ENCODE peak calls at places on chromosomes 11 and 22, in five cellular contexts. B is cardiac muscle cell, X is NCI-H1092, Y is uterus, M is GM23338. E is an unnamed sample.

GRCh38 chr22:27051407-27051806 is 394.0 kb downstream of the MIAT start:
- DNase-seq in B (no peak), X (no peak), Y (no peak), M (no peak), E (no peak)

GRCh38 chr22:44604455-44604854 is 97.5 kb upstream of the PRR5 start:
- DNase-seq in B (no peak), X (no peak), Y (no peak), M (no peak), E (no peak)

GRCh38 chr11:97909544-97910394 is 1111.0 kb upstream of the CNTN5 start:
- DNase-seq in B (peak), X (no peak), Y (no peak), M (no peak), E (no peak)

GRCh38 chr11:11708256-11708655 is 86.5 kb upstream of the GALNT18 start:
- DNase-seq in B (no peak), X (no peak), Y (no peak), M (no peak), E (no peak)

GRCh38 chr22:39456262-39457046 is at the start of gene MGAT3:
- DNase-seq in B (no peak), X (no peak), Y (no peak), M (no peak), E (no peak)

GRCh38 chr11:105553015-105553414 is 56.9 kb upstream of the GRIA4 start:
- DNase-seq in B (peak), X (no peak), Y (no peak), M (no peak), E (no peak)

GRCh38 chr11:569273-569885 is 6.9 kb upstream of the PHRF1 start:
- DNase-seq in B (no peak), X (no peak), Y (no peak), M (peak), E (no peak)

GRCh38 chr11:96090711-96091110 is 166.8 kb upstream of the MTMR2 start:
- DNase-seq in B (peak), X (no peak), Y (no peak), M (no peak), E (no peak)

GRCh38 chr11:133697161-133697560 is 148.2 kb downstream of the SPATA19 start:
- DNase-seq in B (no peak), X (peak), Y (no peak), M (no peak), E (no peak)

GRCh38 chr11:119236891-119237290 is 30.8 kb downstream of the CBL start:
- DNase-seq in B (no peak), X (no peak), Y (no peak), M (no peak), E (no peak)

GRCh38 chr22:49046000-49046545 is 781.6 kb downstream of the BRD1 start:
- DNase-seq in B (no peak), X (no peak), Y (no peak), M (no peak), E (no peak)

GRCh38 chr11:82810326-82810725 is 76.7 kb upstream of the FAM181B start:
- DNase-seq in B (no peak), X (no peak), Y (no peak), M (no peak), E (no peak)

GRCh38 chr22:40076702-40077645 is 82.2 kb downstream of the FAM83F start:
- DNase-seq in B (peak), X (no peak), Y (no peak), M (peak), E (no peak)

GRCh38 chr11:6418199-6418957 is 516 bp downstream of the APBB1 start:
- DNase-seq in B (no peak), X (no peak), Y (no peak), M (peak), E (no peak)

GRCh38 chr11:64959498-64959897 is 12.4 kb downstream of the MAJIN start:
- DNase-seq in B (no peak), X (no peak), Y (no peak), M (no peak), E (no peak)

GRCh38 chr11:64531906-64532312 is 59.1 kb upstream of the SLC22A12 start:
- DNase-seq in B (no peak), X (no peak), Y (no peak), M (no peak), E (no peak)

GRCh38 chr11:12233602-12233925 is 123.2 kb downstream of the MICAL2 start:
- DNase-seq in B (peak), X (no peak), Y (no peak), M (no peak), E (no peak)

GRCh38 chr22:50260801-50261614 is 475 bp downstream of the MAPK12 start:
- DNase-seq in B (peak), X (no peak), Y (no peak), M (peak), E (peak)

GRCh38 chr11:65292866-65293265 is 21.8 kb upstream of the CDC42EP2 start:
- DNase-seq in B (no peak), X (no peak), Y (no peak), M (no peak), E (no peak)

GRCh38 chr11:27716850-27717249 is 16.6 kb upstream of the BDNF start:
- DNase-seq in B (peak), X (no peak), Y (no peak), M (peak), E (no peak)

GRCh38 chr11:117064275-117064674 is 34.0 kb downstream of the SIK3 start:
- DNase-seq in B (peak), X (no peak), Y (no peak), M (no peak), E (no peak)

GRCh38 chr22:24505337-24505736 is 10.2 kb downstream of the UPB1 start:
- DNase-seq in B (no peak), X (peak), Y (no peak), M (no peak), E (no peak)

GRCh38 chr11:134033276-134033675 is 35.6 kb upstream of the JAM3 start:
- DNase-seq in B (no peak), X (no peak), Y (no peak), M (no peak), E (no peak)

GRCh38 chr11:84780689-84781293 is 846.4 kb downstream of the DLG2 start:
- DNase-seq in B (peak), X (peak), Y (no peak), M (peak), E (peak)

GRCh38 chr11:1819115-1819514 is 15.7 kb upstream of the SYT8 start:
- DNase-seq in B (no peak), X (no peak), Y (no peak), M (no peak), E (no peak)

GRCh38 chr22:39362271-39362670 is 12.5 kb downstream of the SYNGR1 start:
- DNase-seq in B (no peak), X (no peak), Y (no peak), M (peak), E (no peak)

GRCh38 chr11:102272047-102272824 is 45.0 kb upstream of the BIRC3 start:
- DNase-seq in B (no peak), X (no peak), Y (no peak), M (no peak), E (no peak)

GRCh38 chr11:130206141-130206540 is 46.6 kb downstream of the ST14 start:
- DNase-seq in B (no peak), X (no peak), Y (no peak), M (no peak), E (no peak)

GRCh38 chr11:69541001-69541285 is 59.5 kb downstream of the LINC01488 start:
- DNase-seq in B (no peak), X (no peak), Y (no peak), M (no peak), E (no peak)

GRCh38 chr11:73182824-73183321 is 35.2 kb upstream of the P2RY2 start:
- DNase-seq in B (peak), X (no peak), Y (no peak), M (peak), E (no peak)

GRCh38 chr11:44235765-44236201 is 74.2 kb downstream of the ALX4 start:
- DNase-seq in B (peak), X (no peak), Y (no peak), M (no peak), E (no peak)

GRCh38 chr11:93570759-93571413 is 27.7 kb upstream of the SMCO4 start:
- DNase-seq in B (peak), X (no peak), Y (peak), M (no peak), E (no peak)

E was measured in COR-L47.